ENCODE peak calls at places on chromosomes 3 and 15, in five cellular contexts. G is RWPE1; N is CD8-positive, alpha-beta T cell; F is heart left ventricle; A is fibroblast of mammary gland. J is an unnamed sample.

GRCh38 chr3:37753428-37753827 is 108.3 kb upstream of the CTDSPL start:
- DNase-seq in G (no peak), N (no peak), F (no peak), A (peak), J (no peak)

GRCh38 chr3:136142592-136142991 is 53.5 kb downstream of the MSL2 start:
- DNase-seq in G (peak), N (no peak), F (no peak), A (peak), J (no peak)

GRCh38 chr3:71035314-71035713 is 548.2 kb downstream of the FOXP1 start:
- DNase-seq in G (no peak), N (no peak), F (no peak), A (peak), J (no peak)

GRCh38 chr3:23235264-23235663 is 32.1 kb downstream of the UBE2E2 start:
- DNase-seq in G (no peak), N (no peak), F (no peak), A (no peak), J (no peak)

GRCh38 chr3:105809204-105809893 is 59.5 kb downstream of the CBLB start:
- DNase-seq in G (no peak), N (no peak), F (no peak), A (no peak), J (no peak)

GRCh38 chr3:21979706-21980105 is 228.7 kb upstream of the ZNF385D start:
- DNase-seq in G (no peak), N (no peak), F (no peak), A (peak), J (no peak)

GRCh38 chr3:43290961-43291360 is 4.6 kb downstream of the SNRK start:
- DNase-seq in G (no peak), N (no peak), F (no peak), A (no peak), J (no peak)

GRCh38 chr15:25136119-25136518 is 181.3 kb downstream of the SNRPN start:
- DNase-seq in G (no peak), N (no peak), F (no peak), A (peak), J (no peak)

GRCh38 chr3:38577089-38578080 is 72.1 kb downstream of the SCN5A start:
- DNase-seq in G (no peak), N (no peak), F (no peak), A (peak), J (peak)

GRCh38 chr3:2923390-2923789 is 186.8 kb downstream of the IL5RA start:
- DNase-seq in G (no peak), N (no peak), F (no peak), A (no peak), J (no peak)

GRCh38 chr3:6825527-6825926 is 35.4 kb upstream of the GRM7 start:
- DNase-seq in G (no peak), N (no peak), F (no peak), A (no peak), J (no peak)

GRCh38 chr3:48423241-48423882 is 6.5 kb downstream of the PLXNB1 start:
- DNase-seq in G (no peak), N (no peak), F (peak), A (no peak), J (no peak)

GRCh38 chr15:101357333-101357732 is 62.3 kb upstream of the SNRPA1 start:
- DNase-seq in G (no peak), N (no peak), F (no peak), A (no peak), J (no peak)

GRCh38 chr3:194375473-194375872 is 5.9 kb upstream of the LRRC15 start:
- DNase-seq in G (no peak), N (no peak), F (no peak), A (no peak), J (no peak)

GRCh38 chr15:71201471-71201870 is 86.2 kb downstream of the THSD4 start:
- DNase-seq in G (no peak), N (no peak), F (no peak), A (no peak), J (no peak)

GRCh38 chr3:158744567-158745288 is 12.5 kb upstream of the RARRES1 start:
- DNase-seq in G (no peak), N (no peak), F (no peak), A (no peak), J (no peak)

GRCh38 chr15:45747426-45747825 is 112.6 kb downstream of the SQOR start:
- DNase-seq in G (peak), N (no peak), F (no peak), A (peak), J (no peak)

GRCh38 chr3:11306815-11307589 is 34.8 kb downstream of the ATG7 start:
- DNase-seq in G (no peak), N (peak), F (no peak), A (no peak), J (peak)

GRCh38 chr15:79089331-79089889 is 1.2 kb downstream of the RASGRF1 start:
- DNase-seq in G (no peak), N (no peak), F (no peak), A (no peak), J (no peak)

GRCh38 chr3:171791695-171792082 is 18.6 kb downstream of the PLD1 start:
- DNase-seq in G (peak), N (no peak), F (peak), A (peak), J (no peak)

GRCh38 chr15:70856884-70857546 is 3.1 kb upstream of the LARP6 start:
- DNase-seq in G (peak), N (no peak), F (no peak), A (peak), J (no peak)

GRCh38 chr3:143122608-143123352 is 3.2 kb downstream of the CHST2 start:
- DNase-seq in G (no peak), N (no peak), F (no peak), A (no peak), J (no peak)

GRCh38 chr15:25795712-25796111 is 67.4 kb downstream of the ATP10A start:
- DNase-seq in G (no peak), N (no peak), F (peak), A (no peak), J (no peak)

GRCh38 chr3:197408177-197408957 is 110.0 kb upstream of the DLG1 start:
- DNase-seq in G (no peak), N (no peak), F (no peak), A (no peak), J (no peak)

GRCh38 chr3:47159820-47160219 is 4.1 kb downstream of the SETD2 start:
- DNase-seq in G (no peak), N (no peak), F (no peak), A (no peak), J (no peak)

GRCh38 chr3:47162695-47163022 is 1.3 kb downstream of the SETD2 start:
- DNase-seq in G (no peak), N (no peak), F (no peak), A (peak), J (no peak)

GRCh38 chr3:47161983-47162694 is 1.8 kb downstream of the SETD2 start:
- DNase-seq in G (no peak), N (no peak), F (no peak), A (no peak), J (no peak)

GRCh38 chr3:47163023-47163989 is 607 bp downstream of the SETD2 start:
- DNase-seq in G (no peak), N (peak), F (peak), A (peak), J (peak)

DNA sequence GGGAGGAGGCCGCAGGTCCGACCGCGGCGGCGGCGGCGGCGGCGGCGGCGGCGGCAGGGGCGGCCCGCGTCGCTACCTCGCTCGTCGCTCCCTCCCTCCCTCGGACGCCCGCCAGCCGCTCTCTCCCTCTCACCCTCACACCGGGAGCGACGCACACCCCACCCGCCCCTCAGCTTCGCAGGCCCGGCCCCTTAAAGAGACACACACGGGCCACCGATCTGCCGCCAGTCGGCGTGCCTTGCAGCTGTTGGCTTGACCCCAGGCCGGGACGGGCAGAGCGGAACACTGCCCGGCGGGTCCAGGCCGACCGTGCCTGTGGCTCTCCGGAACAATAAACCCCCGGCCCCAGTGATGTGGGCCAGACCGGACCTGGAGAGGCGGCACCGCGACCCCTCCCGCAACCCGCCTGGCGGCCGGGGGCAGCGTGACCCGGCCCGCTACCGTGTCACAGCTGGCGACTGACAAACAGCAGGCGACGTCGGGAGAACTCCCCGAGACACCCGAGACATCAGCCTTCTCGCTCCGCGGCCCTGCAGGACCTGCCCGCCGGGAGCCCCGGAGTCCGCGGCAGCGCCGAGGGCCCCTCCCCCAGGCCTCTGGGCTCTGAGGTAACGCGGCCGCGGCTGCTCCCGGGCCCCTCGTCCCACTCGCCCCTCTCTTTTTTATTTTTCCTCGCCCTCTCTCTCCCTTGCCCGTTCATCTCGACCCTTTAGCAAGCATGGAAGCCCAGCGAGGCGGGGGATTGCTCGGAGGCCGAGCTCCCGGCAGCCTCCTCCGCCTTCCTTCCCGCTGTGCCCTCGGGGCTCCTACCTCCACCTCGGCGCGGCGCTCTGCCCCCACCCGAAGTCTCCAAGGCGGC is at the start of gene SETD2:
- DNase-seq in G (peak), N (peak), F (peak), A (peak), J (peak)
- TF ChIP-seq CTCF in G (peak), N (peak), F (peak), A (peak), J (peak)

GRCh38 chr15:58425185-58425584 is 6.6 kb upstream of the LIPC start:
- DNase-seq in G (no peak), N (no peak), F (no peak), A (no peak), J (no peak)

GRCh38 chr15:58423858-58424608 is 7.8 kb upstream of the LIPC start:
- DNase-seq in G (no peak), N (no peak), F (no peak), A (peak), J (no peak)

GRCh38 chr15:58423205-58423604 is 8.6 kb upstream of the LIPC start:
- DNase-seq in G (no peak), N (no peak), F (no peak), A (no peak), J (no peak)

GRCh38 chr15:58425834-58426233 is 6.0 kb upstream of the LIPC start:
- DNase-seq in G (no peak), N (no peak), F (no peak), A (no peak), J (no peak)

GRCh38 chr15:58424722-58425121 is 7.1 kb upstream of the LIPC start:
- DNase-seq in G (no peak), N (no peak), F (no peak), A (no peak), J (no peak)
- TF ChIP-seq CTCF in G (no peak), N (no peak), F (no peak), A (no peak), J (no peak)

GRCh38 chr15:76056931-76057330 is 2.9 kb upstream of the TMEM266 start:
- DNase-seq in G (peak), N (no peak), F (no peak), A (no peak), J (no peak)
- TF ChIP-seq CTCF in G (no peak), N (no peak), F (no peak), A (no peak), J (no peak)

DNA sequence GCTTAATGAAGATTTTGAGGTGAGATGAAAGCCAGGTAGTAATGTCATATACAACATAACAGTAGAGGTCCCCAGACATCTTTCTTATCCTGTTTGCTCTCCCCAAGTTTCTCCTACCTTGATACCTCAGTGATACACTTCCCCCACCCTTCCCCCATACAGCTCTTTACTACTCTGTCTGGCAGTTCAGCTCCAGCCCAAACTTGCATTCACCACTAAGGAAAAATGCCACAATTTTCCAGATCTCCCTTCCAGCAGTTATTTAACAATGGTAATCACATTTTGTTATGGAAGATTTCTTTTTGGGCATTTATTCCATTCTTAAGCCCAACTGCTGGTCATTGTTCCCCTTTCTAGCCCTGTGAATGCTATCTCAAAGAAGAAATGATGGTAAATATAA is 34.9 kb upstream of the ITGA11 start:
- DNase-seq in G (no peak), N (no peak), F (no peak), A (no peak), J (no peak)
- TF ChIP-seq CTCF in G (no peak), N (no peak), F (no peak), A (no peak), J (no peak)

GRCh38 chr15:100291106-100291505 is 50.7 kb downstream of the ADAMTS17 start:
- DNase-seq in G (no peak), N (no peak), F (no peak), A (peak), J (no peak)

GRCh38 chr15:100297812-100298211 is 44.0 kb downstream of the ADAMTS17 start:
- DNase-seq in G (no peak), N (no peak), F (no peak), A (no peak), J (no peak)

GRCh38 chr15:100295939-100296338 is 45.8 kb downstream of the ADAMTS17 start:
- DNase-seq in G (no peak), N (no peak), F (no peak), A (no peak), J (no peak)

DNA sequence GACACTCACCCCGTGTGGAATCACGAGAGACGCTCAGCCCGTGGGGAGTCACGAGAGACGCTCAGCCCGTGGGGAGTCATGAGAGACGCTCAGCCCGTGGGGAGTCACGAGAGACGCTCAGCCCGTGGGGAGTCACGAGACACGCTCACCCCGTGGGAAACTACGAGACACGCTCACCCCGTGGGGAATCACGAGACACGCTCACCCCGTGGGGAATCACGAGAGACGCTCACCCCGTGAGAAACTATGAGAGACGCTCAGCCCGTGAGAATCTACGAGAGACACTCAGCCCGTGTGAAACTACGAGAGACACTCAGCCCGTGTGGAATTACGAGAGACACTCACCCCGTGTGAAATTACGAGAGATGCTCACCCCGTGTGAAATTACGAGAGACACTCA is 49.8 kb downstream of the ADAMTS17 start:
- DNase-seq in G (no peak), N (no peak), F (no peak), A (no peak), J (no peak)
- TF ChIP-seq CTCF in G (no peak), N (no peak), F (no peak), A (no peak), J (no peak)

J was measured in natural killer cell.